ENCODE peak calls at places on chromosomes 2 and 18, in five cellular contexts. P is CD8-positive, alpha-beta T cell; H is AG10803; U is suprapubic skin; B is coronary artery. L is an unnamed sample.
A peak's percentile ranks its signal among the peaks of the same experiment; 100 is the strongest.

GRCh38 chr2:192195548-192196418 is 1.1 kb upstream of the TMEFF2 start:
- DNase-seq in U (peak; percentile 79), B (no peak), H (peak; percentile 15), P (no peak), L (peak; percentile 20)

GRCh38 chr2:15378148-15378908 is 182.8 kb downstream of the NBAS start:
- DNase-seq in P (no peak), B (no peak), H (no peak), U (no peak), L (no peak)

GRCh38 chr2:38190542-38191218 is 114.7 kb upstream of the CYP1B1 start:
- DNase-seq in U (no peak), B (no peak), P (no peak), H (peak; percentile 99), L (peak; percentile 91)

GRCh38 chr2:6977095-6977777 is 60.0 kb downstream of the RNF144A start:
- DNase-seq in B (no peak), P (no peak), H (peak; percentile 18), U (no peak), L (no peak)

GRCh38 chr2:5877360-5877759 is 185.2 kb downstream of the SOX11 start:
- DNase-seq in P (no peak), U (no peak), B (no peak), H (no peak), L (no peak)

GRCh38 chr18:59272971-59273935 is at the start of gene RAX:
- DNase-seq in U (peak; percentile 73), P (no peak), B (no peak), H (no peak), L (peak; percentile 7)

GRCh38 chr18:36630917-36631316 is 197.9 kb downstream of the TPGS2 start:
- DNase-seq in B (no peak), P (no peak), H (no peak), U (no peak), L (no peak)

GRCh38 chr2:241064008-241064801 is 37.9 kb downstream of the MTERF4 start:
- DNase-seq in P (peak; percentile 17), B (no peak), H (no peak), U (peak; percentile 71), L (no peak)

GRCh38 chr2:8537572-8538155 is 144.2 kb upstream of the ID2 start:
- DNase-seq in U (peak; percentile 63), P (no peak), B (no peak), H (no peak), L (no peak)

GRCh38 chr18:62784966-62785413 is 69.6 kb downstream of the PHLPP1 start:
- DNase-seq in B (no peak), P (no peak), H (peak; percentile 48), U (no peak), L (peak; percentile 67)

GRCh38 chr18:61898576-61899205 is 5.9 kb upstream of the RNF152 start:
- DNase-seq in H (peak; percentile 7), P (no peak), U (no peak), B (no peak), L (no peak)

GRCh38 chr2:126801473-126801872 is 97.2 kb upstream of the TEX51 start:
- DNase-seq in U (peak; percentile 59), P (no peak), B (no peak), H (no peak), L (no peak)

GRCh38 chr2:131146255-131146654 is 41.1 kb downstream of the PLEKHB2 start:
- DNase-seq in B (no peak), U (no peak), H (no peak), P (no peak), L (no peak)

GRCh38 chr2:126858013-126858412 is 40.7 kb upstream of the TEX51 start:
- DNase-seq in P (no peak), B (peak; percentile 59), U (no peak), H (peak; percentile 3), L (no peak)

GRCh38 chr2:172404824-172405223 is 22.6 kb upstream of the ITGA6 start:
- DNase-seq in B (no peak), H (peak; percentile 88), U (no peak), P (no peak), L (peak; percentile 83)

GRCh38 chr2:26462511-26463251 is 15.2 kb downstream of the OTOF start:
- DNase-seq in H (peak; percentile 59), B (no peak), U (peak; percentile 61), P (no peak), L (peak; percentile 77)

GRCh38 chr2:152099655-152100050 is 809 bp upstream of the CACNB4 start:
- DNase-seq in B (no peak), P (no peak), H (no peak), U (no peak), L (no peak)
- H3K4me3 ChIP-seq in B (peak overlapping the region; percentile 80), P (no peak overlapping the region), H (peak overlapping the region; percentile 50), U (peak overlapping the region; percentile 66), L (no peak overlapping the region)

DNA sequence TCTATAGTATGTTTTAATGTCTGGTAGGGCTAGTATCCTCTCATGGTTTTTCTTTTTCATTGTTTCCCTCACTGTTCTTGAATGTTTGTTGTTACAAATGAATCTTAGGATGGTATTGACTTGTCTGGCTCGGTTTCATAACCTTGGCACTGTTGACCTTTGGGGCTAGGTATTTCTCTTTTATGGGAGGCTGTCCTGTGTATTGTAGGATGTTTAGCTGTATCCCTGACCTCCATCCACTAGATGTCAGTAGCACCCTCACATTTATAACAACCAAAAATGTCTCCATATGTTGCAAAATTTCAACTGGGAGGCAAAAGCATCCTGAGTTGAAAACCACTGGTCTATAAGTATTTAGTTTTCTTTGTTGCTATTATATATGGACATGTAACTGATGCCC is 7.0 kb upstream of the AOX1 start:
- DNase-seq in P (no peak), B (no peak), U (no peak), H (peak; percentile 40), L (peak; percentile 77)
- TF ChIP-seq CTCF in P (peak; percentile 35), B (no peak), U (peak; percentile 34), H (peak; percentile 61), L (peak; percentile 67)

GRCh38 chr18:75915941-75916640 is 488.6 kb upstream of the SMIM21 start:
- DNase-seq in H (peak; percentile 1), P (no peak), B (no peak), U (no peak), L (no peak)

GRCh38 chr18:75916641-75916982 is 489.1 kb upstream of the SMIM21 start:
- DNase-seq in U (no peak), B (no peak), H (no peak), P (no peak), L (no peak)
- H3K4me3 ChIP-seq in U (peak overlapping the region; percentile 48), B (peak overlapping the region; percentile 64), H (peak overlapping the region; percentile 42), P (no peak overlapping the region), L (no peak overlapping the region)

GRCh38 chr2:64792310-64792709 is 138.6 kb upstream of the SERTAD2 start:
- DNase-seq in U (no peak), P (no peak), H (no peak), B (no peak), L (peak; percentile 25)
- TF ChIP-seq CTCF in U (no peak), P (no peak), H (peak; percentile 2), B (no peak), L (peak; percentile 18)

L was measured in choroid plexus epithelial cell.